ENCODE peak calls at places on chromosomes 16 and 17, in nine cellular contexts. S, D, N, M, E, K, C, Y and J are unnamed samples.

GRCh38 chr17:39152134-39152884 is 872 bp upstream of the PLXDC1 start:
- DNase-seq in S (peak), D (peak), N (peak), M (no peak), E (no peak), K (no peak), C (no peak), Y (no peak), J (no peak)

GRCh38 chr17:76071497-76072148 is 694 bp downstream of the SRP68 start:
- DNase-seq in S (no peak), D (no peak), N (no peak), M (no peak), E (no peak), K (peak), C (no peak), Y (no peak), J (no peak)

GRCh38 chr17:63840591-63841349 is 1.7 kb downstream of the SMARCD2 start:
- DNase-seq in S (no peak), D (no peak), N (no peak), M (no peak), E (no peak), K (no peak), C (peak), Y (no peak), J (peak)

GRCh38 chr16:81971853-81972252 is 39.4 kb downstream of the SDR42E1 start:
- DNase-seq in S (no peak), D (no peak), N (no peak), M (no peak), E (no peak), K (no peak), C (no peak), Y (no peak), J (no peak)

GRCh38 chr17:66190738-66191606 is 961 bp downstream of the CEP112 start:
- DNase-seq in S (no peak), D (no peak), N (no peak), M (no peak), E (no peak), K (peak), C (no peak), Y (no peak), J (peak)

GRCh38 chr16:35174006-35174405 is 1714.6 kb downstream of the TP53TG3F start:
- DNase-seq in S (no peak), D (no peak), N (no peak), M (peak), E (no peak), K (no peak), C (no peak), Y (no peak), J (no peak)

GRCh38 chr17:20063665-20064648 is 54.8 kb downstream of the SPECC1 start:
- DNase-seq in S (peak), D (peak), N (peak), M (peak), E (peak), K (peak), C (peak), Y (peak), J (peak)

GRCh38 chr17:31533546-31534155 is 142.2 kb downstream of the RAB11FIP4 start:
- DNase-seq in S (no peak), D (no peak), N (no peak), M (no peak), E (no peak), K (peak), C (peak), Y (peak), J (no peak)

GRCh38 chr16:65463652-65464260 is 341.9 kb upstream of the CDH11 start:
- DNase-seq in S (no peak), D (no peak), N (no peak), M (no peak), E (no peak), K (no peak), C (no peak), Y (no peak), J (no peak)

GRCh38 chr16:22859925-22860324 is 46.0 kb downstream of the HS3ST2 start:
- DNase-seq in S (no peak), D (no peak), N (no peak), M (no peak), E (no peak), K (no peak), C (no peak), Y (no peak), J (no peak)

GRCh38 chr16:30067584-30067916 is 2.0 kb downstream of the ALDOA start:
- DNase-seq in S (no peak), D (no peak), N (no peak), M (no peak), E (no peak), K (no peak), C (no peak), Y (no peak), J (no peak)

GRCh38 chr17:80883831-80884735 is 107.6 kb upstream of the CHMP6 start:
- DNase-seq in S (no peak), D (no peak), N (no peak), M (no peak), E (no peak), K (no peak), C (no peak), Y (no peak), J (no peak)

GRCh38 chr16:2039286-2040030 is 8.2 kb downstream of the NTHL1 start:
- DNase-seq in S (peak), D (peak), N (peak), M (peak), E (peak), K (peak), C (peak), Y (peak), J (peak)

GRCh38 chr17:79789943-79790804 is 6.7 kb downstream of the CBX8 start:
- DNase-seq in S (peak), D (peak), N (no peak), M (peak), E (no peak), K (no peak), C (peak), Y (no peak), J (no peak)

GRCh38 chr16:67967183-67967955 is 1.1 kb downstream of the SLC12A4 start:
- DNase-seq in S (no peak), D (no peak), N (no peak), M (no peak), E (no peak), K (no peak), C (no peak), Y (no peak), J (no peak)

GRCh38 chr16:15502041-15502725 is 67.8 kb downstream of the BMERB1 start:
- DNase-seq in S (no peak), D (no peak), N (no peak), M (no peak), E (no peak), K (no peak), C (no peak), Y (no peak), J (no peak)

GRCh38 chr17:34171245-34171818 is 83.8 kb upstream of the CCL2 start:
- DNase-seq in S (peak), D (no peak), N (peak), M (no peak), E (peak), K (peak), C (peak), Y (peak), J (peak)

GRCh38 chr17:41869426-41869825 is 4.2 kb upstream of the KLHL11 start:
- DNase-seq in S (no peak), D (no peak), N (no peak), M (no peak), E (no peak), K (no peak), C (no peak), Y (no peak), J (no peak)

GRCh38 chr17:80068301-80069160 is 32.1 kb downstream of the CCDC40 start:
- DNase-seq in S (no peak), D (peak), N (peak), M (no peak), E (no peak), K (peak), C (peak), Y (peak), J (peak)

GRCh38 chr17:18920911-18921441 is 31.0 kb upstream of the SLC5A10 start:
- DNase-seq in S (peak), D (no peak), N (no peak), M (no peak), E (no peak), K (no peak), C (no peak), Y (no peak), J (no peak)

GRCh38 chr16:12651765-12652531 is 151.7 kb downstream of the CPPED1 start:
- DNase-seq in S (no peak), D (no peak), N (no peak), M (no peak), E (no peak), K (no peak), C (no peak), Y (no peak), J (no peak)

GRCh38 chr17:57481901-57482300 is 225.6 kb downstream of the MSI2 start:
- DNase-seq in S (no peak), D (no peak), N (no peak), M (no peak), E (no peak), K (peak), C (peak), Y (no peak), J (no peak)

GRCh38 chr16:8505327-8505991 is 84.9 kb downstream of the TMEM114 start:
- DNase-seq in S (no peak), D (no peak), N (no peak), M (no peak), E (no peak), K (no peak), C (no peak), Y (peak), J (no peak)

GRCh38 chr16:14018848-14019247 is 52.3 kb upstream of the MRTFB start:
- DNase-seq in S (no peak), D (no peak), N (no peak), M (no peak), E (no peak), K (no peak), C (no peak), Y (no peak), J (no peak)

GRCh38 chr17:16818340-16818739 is 128.3 kb downstream of the CCDC144A start:
- DNase-seq in S (no peak), D (no peak), N (no peak), M (no peak), E (no peak), K (no peak), C (no peak), Y (no peak), J (no peak)

GRCh38 chr16:1871974-1872635 is at the start of gene MEIOB:
- DNase-seq in S (peak), D (peak), N (no peak), M (peak), E (no peak), K (peak), C (peak), Y (no peak), J (peak)

GRCh38 chr16:70703041-70703834 is 17.4 kb upstream of the MTSS2 start:
- DNase-seq in S (peak), D (peak), N (no peak), M (no peak), E (no peak), K (no peak), C (peak), Y (no peak), J (peak)

GRCh38 chr17:63430223-63430622 is 15.9 kb downstream of the CYB561 start:
- DNase-seq in S (no peak), D (no peak), N (no peak), M (no peak), E (no peak), K (no peak), C (peak), Y (no peak), J (no peak)

GRCh38 chr17:13031718-13032350 is 14.0 kb upstream of the ELAC2 start:
- DNase-seq in S (peak), D (peak), N (peak), M (no peak), E (no peak), K (peak), C (peak), Y (peak), J (peak)

GRCh38 chr17:31674717-31675349 is 184.2 kb downstream of the COPRS start:
- DNase-seq in S (no peak), D (no peak), N (no peak), M (no peak), E (no peak), K (no peak), C (no peak), Y (no peak), J (no peak)

GRCh38 chr17:28242791-28243190 is 76.2 kb upstream of the TMEM97 start:
- DNase-seq in S (no peak), D (no peak), N (no peak), M (no peak), E (no peak), K (no peak), C (no peak), Y (no peak), J (no peak)

GRCh38 chr16:58679763-58680162 is 4.8 kb downstream of the SLC38A7 start:
- DNase-seq in S (no peak), D (no peak), N (no peak), M (no peak), E (no peak), K (no peak), C (no peak), Y (no peak), J (no peak)

GRCh38 chr16:89319883-89320716 is 102.6 kb downstream of the ZNF778 start:
- DNase-seq in S (peak), D (peak), N (no peak), M (peak), E (no peak), K (no peak), C (peak), Y (peak), J (peak)

GRCh38 chr16:89324056-89325010 is 106.8 kb downstream of the ZNF778 start:
- DNase-seq in S (no peak), D (peak), N (no peak), M (peak), E (no peak), K (no peak), C (no peak), Y (no peak), J (no peak)

GRCh38 chr16:89323120-89323960 is 105.8 kb downstream of the ZNF778 start:
- DNase-seq in S (no peak), D (peak), N (no peak), M (peak), E (no peak), K (no peak), C (no peak), Y (no peak), J (no peak)

GRCh38 chr16:89320717-89321501 is 103.4 kb downstream of the ZNF778 start:
- DNase-seq in S (peak), D (peak), N (peak), M (peak), E (no peak), K (peak), C (peak), Y (peak), J (peak)

GRCh38 chr16:89322381-89323119 is 105.0 kb downstream of the ZNF778 start:
- DNase-seq in S (no peak), D (peak), N (no peak), M (peak), E (no peak), K (no peak), C (peak), Y (no peak), J (no peak)
- H3K27ac ChIP-seq in S (peak), D (no peak), N (no peak), M (peak), E (peak), K (no peak), C (peak), Y (peak), J (no peak)

GRCh38 chr16:84618428-84619102 is 687 bp upstream of the COTL1 start:
- DNase-seq in S (no peak), D (peak), N (peak), M (peak), E (no peak), K (no peak), C (peak), Y (no peak), J (peak)
- H3K4me3 ChIP-seq in S (no peak), D (no peak), N (no peak), M (peak), E (no peak), K (no peak), C (no peak), Y (peak), J (no peak)

GRCh38 chr17:68591583-68591982 is 9.6 kb downstream of the FAM20A start:
- DNase-seq in S (no peak), D (peak), N (peak), M (no peak), E (no peak), K (peak), C (no peak), Y (no peak), J (peak)
- TF ChIP-seq POLR2A in S (no peak), D (no peak), N (no peak), M (no peak), E (no peak), K (no peak), C (no peak), Y (no peak), J (no peak)

DNA sequence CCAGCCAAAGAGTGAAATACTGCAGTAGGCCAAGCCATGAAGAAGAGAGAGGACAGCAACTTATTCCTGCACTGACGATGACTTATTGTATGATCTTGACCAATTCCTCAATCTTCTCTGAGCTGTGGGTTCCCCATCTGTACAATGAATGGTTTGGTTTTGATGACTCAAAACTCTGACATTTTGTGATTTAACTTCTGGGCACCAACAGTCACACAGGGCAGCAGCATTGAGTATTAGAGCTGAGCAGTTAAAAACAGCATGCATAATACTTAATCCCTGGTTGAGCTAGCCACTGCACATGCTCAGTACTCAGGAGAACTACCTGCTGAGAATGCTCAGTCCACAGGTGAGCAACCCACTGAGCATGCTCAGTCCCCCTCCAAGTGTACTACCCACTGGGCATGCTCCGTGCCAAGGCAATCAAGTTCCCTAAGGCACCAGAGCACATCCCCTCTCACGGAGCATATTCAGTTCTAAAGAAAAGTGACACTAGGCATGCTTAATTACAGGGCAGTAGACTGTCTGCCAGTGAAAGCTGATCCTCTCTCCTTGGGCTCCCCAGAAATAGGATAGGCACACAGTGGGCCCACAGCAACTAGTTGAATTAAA is 68.7 kb downstream of the AIPL1 start:
- DNase-seq in S (no peak), D (no peak), N (no peak), M (no peak), E (no peak), K (peak), C (no peak), Y (no peak), J (no peak)
- H3K27ac ChIP-seq in S (no peak), D (no peak), N (no peak), M (no peak), E (no peak), K (no peak), C (no peak), Y (no peak), J (no peak)

GRCh38 chr17:15285466-15285865 is 20.3 kb upstream of the PMP22 start:
- DNase-seq in S (no peak), D (no peak), N (no peak), M (no peak), E (no peak), K (no peak), C (no peak), Y (no peak), J (no peak)

GRCh38 chr17:15290186-15290536 is 25.0 kb upstream of the PMP22 start:
- DNase-seq in S (no peak), D (no peak), N (no peak), M (no peak), E (no peak), K (no peak), C (no peak), Y (no peak), J (no peak)

GRCh38 chr17:15289285-15290185 is 24.4 kb upstream of the PMP22 start:
- DNase-seq in S (no peak), D (no peak), N (no peak), M (no peak), E (no peak), K (peak), C (no peak), Y (no peak), J (no peak)

GRCh38 chr17:15288859-15289258 is 23.7 kb upstream of the PMP22 start:
- DNase-seq in S (no peak), D (no peak), N (no peak), M (no peak), E (no peak), K (no peak), C (no peak), Y (no peak), J (no peak)

GRCh38 chr17:15287533-15288267 is 22.6 kb upstream of the PMP22 start:
- DNase-seq in S (no peak), D (no peak), N (no peak), M (no peak), E (no peak), K (peak), C (no peak), Y (no peak), J (no peak)
- H3K4me3 ChIP-seq in S (no peak), D (no peak), N (no peak), M (no peak), E (no peak), K (no peak), C (no peak), Y (no peak), J (no peak)

GRCh38 chr17:82085931-82086764 is 11.9 kb downstream of the FASN start:
- DNase-seq in S (no peak), D (peak), N (no peak), M (no peak), E (no peak), K (no peak), C (no peak), Y (no peak), J (no peak)
- TF ChIP-seq POLR2A in S (no peak), D (no peak), N (no peak), M (no peak), E (no peak), K (no peak), C (no peak), Y (no peak), J (no peak)